ENCODE peak calls at places on chromosomes 6 and 20, in eight cellular contexts. J is HL-60, Y is fibroblast of the aortic adventitia, U is AG04450, R is cardiac fibroblast, T is AG10803, Q is endothelial cell of umbilical vein, W is cardiac muscle cell. G is an unnamed sample.

GRCh38 chr6:68134796-68135195 is 500.3 kb upstream of the ADGRB3 start:
- DNase-seq in J (no peak), Y (no peak), U (no peak), R (no peak), T (no peak), Q (no peak), W (no peak), G (no peak)

GRCh38 chr6:75266716-75267291 is 17.8 kb downstream of the TMEM30A start:
- DNase-seq in J (no peak), Y (peak), U (no peak), R (peak), T (peak), Q (peak), W (peak), G (no peak)

GRCh38 chr6:41785689-41786450 is 1.6 kb upstream of the TOMM6 start:
- DNase-seq in J (no peak), Y (peak), U (no peak), R (peak), T (no peak), Q (no peak), W (no peak), G (no peak)

GRCh38 chr20:549720-550496 is 6.3 kb upstream of the CSNK2A1 start:
- DNase-seq in J (no peak), Y (no peak), U (no peak), R (no peak), T (no peak), Q (no peak), W (no peak), G (no peak)

GRCh38 chr20:19785886-19786285 is 27.8 kb downstream of the RIN2 start:
- DNase-seq in J (no peak), Y (no peak), U (no peak), R (peak), T (peak), Q (no peak), W (peak), G (no peak)

GRCh38 chr20:51493346-51493791 is 49.1 kb downstream of the NFATC2 start:
- DNase-seq in J (no peak), Y (no peak), U (no peak), R (no peak), T (no peak), Q (no peak), W (no peak), G (no peak)

GRCh38 chr6:169048806-169049205 is 204.8 kb downstream of the THBS2 start:
- DNase-seq in J (no peak), Y (no peak), U (no peak), R (no peak), T (peak), Q (no peak), W (no peak), G (no peak)

GRCh38 chr6:48110436-48111142 is 408 bp downstream of the PTCHD4 start:
- DNase-seq in J (no peak), Y (peak), U (no peak), R (no peak), T (no peak), Q (peak), W (no peak), G (no peak)

GRCh38 chr6:68024570-68025269 is 610.4 kb upstream of the ADGRB3 start:
- DNase-seq in J (no peak), Y (no peak), U (no peak), R (no peak), T (no peak), Q (no peak), W (no peak), G (no peak)

GRCh38 chr6:2953098-2953497 is 18.3 kb downstream of the SERPINB6 start:
- DNase-seq in J (no peak), Y (no peak), U (no peak), R (no peak), T (no peak), Q (no peak), W (no peak), G (no peak)

GRCh38 chr6:71906813-71907212 is 20.5 kb downstream of the RIMS1 start:
- DNase-seq in J (no peak), Y (no peak), U (no peak), R (no peak), T (no peak), Q (no peak), W (no peak), G (no peak)

GRCh38 chr6:31568537-31568961 is 3.5 kb upstream of the LTA start:
- DNase-seq in J (no peak), Y (no peak), U (no peak), R (no peak), T (no peak), Q (no peak), W (no peak), G (no peak)

GRCh38 chr20:41314386-41314785 is 3.1 kb downstream of the ZHX3 start:
- DNase-seq in J (no peak), Y (peak), U (no peak), R (no peak), T (no peak), Q (no peak), W (no peak), G (no peak)

GRCh38 chr6:1498491-1499113 is 109.2 kb downstream of the FOXF2 start:
- DNase-seq in J (no peak), Y (no peak), U (no peak), R (no peak), T (peak), Q (no peak), W (no peak), G (no peak)

DNA sequence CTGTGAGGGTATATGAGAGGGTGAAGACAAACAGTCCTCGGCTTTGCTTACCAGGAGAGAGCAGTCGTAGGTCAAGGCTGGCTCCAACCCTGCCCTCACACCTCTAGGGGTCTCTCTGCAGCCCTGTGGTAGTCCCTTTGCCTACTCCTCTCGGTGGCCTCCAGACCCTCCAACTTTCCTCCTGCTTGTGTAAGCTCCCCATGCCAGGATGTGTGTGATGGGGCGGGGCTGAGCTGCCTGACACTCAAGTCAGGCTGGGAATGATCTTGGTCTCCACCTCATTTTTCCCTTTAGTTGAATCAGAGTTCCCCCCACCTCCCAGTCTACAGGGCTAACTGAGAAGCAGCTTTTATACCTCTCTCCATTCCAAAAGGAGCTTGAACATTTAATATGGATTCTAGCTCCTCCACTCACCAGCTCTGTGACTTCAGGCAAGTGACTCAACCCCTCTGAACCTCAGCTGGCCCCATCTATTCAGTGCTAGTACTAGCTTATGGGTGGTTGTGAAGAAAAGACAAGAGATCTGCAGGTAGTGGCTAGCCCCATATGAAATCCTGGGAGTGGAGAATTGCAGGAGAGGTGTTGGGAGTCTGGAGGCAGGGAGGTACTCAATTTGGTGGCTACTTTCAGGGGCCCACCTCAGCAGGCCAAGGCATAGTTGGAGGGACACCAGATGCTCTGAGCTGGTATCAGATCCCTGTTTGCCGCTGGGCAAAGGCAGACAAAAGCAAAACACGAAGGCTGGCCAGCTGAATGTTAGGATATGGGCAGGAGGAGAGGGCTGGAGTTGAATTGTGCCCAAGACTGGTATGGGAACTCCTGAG is 971 bp downstream of the SLC29A1 start:
- DNase-seq in J (no peak), Y (no peak), U (no peak), R (peak), T (no peak), Q (peak), W (peak), G (no peak)
- TF ChIP-seq CTCF in J (no peak), Y (no peak), U (no peak), R (no peak), T (no peak), Q (no peak), W (no peak), G (peak)

GRCh38 chr6:10662742-10663141 is 31.7 kb downstream of the C6orf52 start:
- DNase-seq in J (no peak), Y (no peak), U (no peak), R (no peak), T (no peak), Q (no peak), W (no peak), G (no peak)

GRCh38 chr6:10662207-10662606 is 32.2 kb downstream of the C6orf52 start:
- DNase-seq in J (no peak), Y (no peak), U (no peak), R (no peak), T (no peak), Q (no peak), W (no peak), G (no peak)

GRCh38 chr6:10655508-10656055 is 38.8 kb downstream of the C6orf52 start:
- DNase-seq in J (no peak), Y (no peak), U (no peak), R (no peak), T (no peak), Q (no peak), W (no peak), G (no peak)

GRCh38 chr6:10658910-10659696 is 35.3 kb downstream of the C6orf52 start:
- DNase-seq in J (no peak), Y (no peak), U (no peak), R (no peak), T (no peak), Q (no peak), W (no peak), G (no peak)

GRCh38 chr6:10659697-10660348 is 34.6 kb downstream of the C6orf52 start:
- DNase-seq in J (no peak), Y (no peak), U (no peak), R (no peak), T (no peak), Q (no peak), W (no peak), G (no peak)
- H3K4me3 ChIP-seq in J (no peak), Y (peak), U (peak), R (peak), T (peak), Q (no peak), W (peak), G (no peak)

DNA sequence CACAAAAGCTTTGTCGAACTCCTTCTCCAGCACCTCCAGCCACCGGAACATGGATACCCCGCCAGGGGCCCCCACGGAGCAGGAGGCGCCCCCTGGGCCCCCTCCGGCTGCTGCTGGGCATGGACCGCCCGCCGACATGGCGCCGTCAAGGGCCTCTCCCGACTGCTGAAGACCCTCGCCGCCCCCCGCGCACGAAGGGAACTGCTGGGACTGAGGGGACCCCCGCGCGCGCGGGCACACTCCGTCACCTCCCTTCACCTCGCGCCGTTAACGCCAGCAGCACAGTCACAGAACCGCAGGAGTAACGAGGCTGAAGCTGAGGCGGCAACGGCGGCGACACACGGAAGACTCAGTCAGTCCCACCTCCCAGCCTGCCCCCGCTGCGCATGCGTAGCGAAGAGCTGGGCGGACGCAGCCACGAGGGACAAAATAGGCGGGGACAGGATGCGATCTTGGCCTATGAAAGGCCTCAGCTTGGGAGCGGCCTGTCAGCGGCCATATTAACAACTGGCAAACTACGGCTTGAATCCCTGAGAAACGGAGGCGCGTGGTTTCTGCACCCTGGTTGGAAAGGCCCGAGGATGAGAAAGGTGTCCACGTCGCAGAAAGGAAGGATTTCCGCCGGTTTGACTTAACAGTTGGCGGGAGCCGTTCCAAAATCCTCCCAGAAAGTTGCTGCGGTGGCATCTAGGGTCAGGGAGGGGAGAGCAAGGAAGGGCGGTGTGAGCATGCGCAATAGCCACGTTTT is at the start of gene GOPC:
- DNase-seq in J (peak), Y (peak), U (peak), R (peak), T (peak), Q (peak), W (peak), G (peak)
- TF ChIP-seq CTCF in J (no peak), Y (no peak), U (peak), R (no peak), T (peak), Q (peak), W (peak), G (peak)

GRCh38 chr20:2449386-2449785 is 21.2 kb downstream of the SNRPB start:
- DNase-seq in J (no peak), Y (no peak), U (no peak), R (no peak), T (no peak), Q (no peak), W (no peak), G (no peak)
- H3K4me3 ChIP-seq in J (no peak), Y (no peak), U (no peak), R (no peak), T (no peak), Q (no peak), W (no peak), G (no peak)

GRCh38 chr6:100460650-100461204 is 4.0 kb downstream of the SIM1 start:
- DNase-seq in J (no peak), Y (no peak), U (no peak), R (no peak), T (peak), Q (peak), W (no peak), G (no peak)
- TF ChIP-seq CTCF in J (no peak), Y (peak), U (peak), R (peak), T (peak), Q (peak), W (peak), G (peak)

DNA sequence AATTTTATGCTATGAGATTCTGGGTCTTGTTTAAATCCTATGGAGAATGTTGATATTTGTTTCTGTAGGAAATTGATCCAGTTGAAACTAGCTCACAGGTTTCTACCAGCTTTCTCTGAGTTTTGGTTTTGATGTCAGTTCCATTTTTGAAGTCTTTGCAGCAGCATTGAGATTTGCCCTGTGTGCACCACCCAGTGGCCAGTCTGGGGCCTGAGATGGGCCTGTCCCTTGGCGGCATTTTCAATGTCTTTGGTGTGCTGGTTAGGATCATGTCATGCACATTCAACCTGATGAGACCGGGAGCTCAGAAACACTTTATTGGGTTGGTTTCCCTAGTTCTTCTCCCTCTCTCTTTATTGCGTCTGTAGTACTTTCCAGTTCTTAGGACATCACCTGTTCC is 395.2 kb upstream of the MAP3K7 start:
- DNase-seq in J (no peak), Y (no peak), U (no peak), R (no peak), T (no peak), Q (no peak), W (no peak), G (no peak)
- H3K4me3 ChIP-seq in J (no peak), Y (no peak), U (no peak), R (no peak), T (no peak), Q (no peak), W (no peak), G (no peak)

GRCh38 chr6:18763086-18763485 is 375.9 kb downstream of the RNF144B start:
- DNase-seq in J (no peak), Y (no peak), U (no peak), R (no peak), T (no peak), Q (no peak), W (no peak), G (no peak)
- TF ChIP-seq CTCF in J (no peak), Y (no peak), U (no peak), R (no peak), T (no peak), Q (no peak), W (no peak), G (no peak)

GRCh38 chr6:144349690-144350132 is 64.6 kb downstream of the UTRN start:
- DNase-seq in J (peak), Y (peak), U (no peak), R (peak), T (peak), Q (peak), W (no peak), G (peak)
- H3K4me3 ChIP-seq in J (no peak), Y (peak), U (no peak), R (no peak), T (no peak), Q (no peak), W (no peak), G (no peak)

DNA sequence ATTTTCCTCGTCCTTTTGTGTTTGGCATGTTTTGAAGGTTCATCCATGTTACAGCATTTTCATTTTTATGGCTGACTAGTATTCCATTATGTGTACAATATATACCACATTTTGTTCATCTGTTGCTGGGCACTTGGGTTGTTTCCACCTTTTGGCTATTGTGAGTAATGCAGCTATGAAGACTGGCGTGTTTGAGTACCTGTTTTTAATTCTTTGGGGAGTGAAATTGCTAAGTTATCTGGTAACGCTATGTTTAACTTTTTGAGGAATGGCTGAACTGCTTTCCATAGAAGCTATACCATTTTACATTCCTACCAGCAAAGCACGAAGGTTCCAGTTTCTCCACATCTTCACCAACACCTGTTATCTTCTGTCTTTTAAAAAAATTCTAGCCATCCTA is 37.0 kb upstream of the MYL9 start:
- DNase-seq in J (no peak), Y (no peak), U (no peak), R (no peak), T (no peak), Q (no peak), W (no peak), G (no peak)
- TF ChIP-seq CTCF in J (no peak), Y (peak), U (peak), R (no peak), T (peak), Q (no peak), W (no peak), G (no peak)

DNA sequence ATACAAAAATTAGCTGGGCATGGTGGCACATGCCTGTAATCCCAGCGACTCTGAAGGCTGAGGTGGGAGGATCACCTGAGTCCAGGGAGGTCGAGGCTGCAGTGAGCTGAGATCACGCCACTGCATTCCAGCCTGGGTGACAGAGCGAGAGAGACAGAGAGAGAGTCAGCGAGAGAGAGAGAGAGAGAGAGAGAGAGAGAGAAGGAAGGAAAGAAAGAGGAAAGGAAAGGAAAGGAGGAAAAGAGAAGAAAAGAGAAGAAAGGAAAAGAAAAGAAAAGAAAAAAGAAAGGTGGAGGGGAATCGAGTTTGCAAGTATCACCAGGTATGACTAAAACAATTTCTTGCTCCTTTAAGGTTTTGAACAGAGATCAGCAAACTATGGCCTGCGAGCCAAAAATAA is 152.3 kb downstream of the BTBD9 start:
- DNase-seq in J (no peak), Y (no peak), U (no peak), R (no peak), T (no peak), Q (no peak), W (no peak), G (no peak)
- H3K4me3 ChIP-seq in J (no peak), Y (no peak), U (no peak), R (no peak), T (no peak), Q (no peak), W (no peak), G (no peak)

G was measured in retinal pigment epithelial cell.